ENCODE peak calls at places on chromosomes 11 and 22, in seven cellular contexts. B is body of pancreas, D is GM12878, Z is HepG2, V is HCT116, W is heart left ventricle, A is right lobe of liver. F is an unnamed sample.

GRCh38 chr22:48517039-48518030 is 1310.3 kb downstream of the BRD1 start:
- ATAC-seq in W (no peak), A (peak; percentile 7), V (peak; percentile 73), B (no peak), D (no peak), Z (peak; percentile 83), F (no peak)

GRCh38 chr22:37172266-37173245 is 15.5 kb downstream of the C1QTNF6 start:
- ATAC-seq in D (no peak), V (no peak), Z (no peak), W (no peak), A (no peak), B (no peak), F (no peak)

GRCh38 chr22:24157783-24158170 is 23.5 kb upstream of the SUSD2 start:
- ATAC-seq in D (no peak), A (no peak), W (no peak), Z (no peak), V (no peak), B (no peak), F (no peak)

GRCh38 chr11:66595245-66595904 is 2.4 kb downstream of the CCS start:
- ATAC-seq in Z (no peak), B (no peak), A (no peak), W (peak; percentile 47), D (peak; percentile 10), V (no peak), F (no peak)

GRCh38 chr11:14054708-14055107 is 92.2 kb downstream of the SPON1 start:
- ATAC-seq in D (no peak), B (peak; percentile 56), Z (no peak), W (peak; percentile 80), V (no peak), A (no peak), F (peak; percentile 53)

GRCh38 chr11:27390318-27390958 is 27.4 kb upstream of the CCDC34 start:
- ATAC-seq in V (peak; percentile 44), A (peak; percentile 39), D (peak; percentile 49), W (no peak), B (no peak), Z (no peak), F (no peak)

GRCh38 chr11:134668796-134669195 is 256.8 kb upstream of the B3GAT1 start:
- ATAC-seq in D (no peak), W (no peak), A (no peak), V (no peak), Z (no peak), B (no peak), F (no peak)

GRCh38 chr11:111851636-111852035 is 19.7 kb downstream of the ALG9 start:
- ATAC-seq in A (peak; percentile 83), B (no peak), D (no peak), W (no peak), Z (no peak), V (peak; percentile 47), F (no peak)

GRCh38 chr22:40671369-40671768 is 7.9 kb upstream of the MCHR1 start:
- ATAC-seq in V (no peak), W (no peak), B (no peak), D (no peak), Z (no peak), A (no peak), F (no peak)

GRCh38 chr11:86571273-86571948 is 101.0 kb downstream of the ME3 start:
- ATAC-seq in D (peak; percentile 78), V (peak; percentile 98), Z (peak; percentile 100), A (peak; percentile 66), B (no peak), W (no peak), F (no peak)

GRCh38 chr11:33214187-33214586 is 43.0 kb upstream of the HIPK3 start:
- ATAC-seq in D (no peak), A (no peak), Z (no peak), B (no peak), V (no peak), W (no peak), F (no peak)

GRCh38 chr11:132402056-132402684 is 1031.8 kb downstream of the NTM start:
- ATAC-seq in W (peak; percentile 93), D (peak; percentile 100), B (no peak), V (no peak), A (peak; percentile 91), Z (peak; percentile 80), F (no peak)

GRCh38 chr11:94794287-94795168 is 26.4 kb downstream of the AMOTL1 start:
- ATAC-seq in D (no peak), V (peak; percentile 78), Z (no peak), A (peak; percentile 84), B (peak; percentile 87), W (peak; percentile 94), F (peak; percentile 77)

GRCh38 chr22:44648821-44649566 is 53.0 kb upstream of the PRR5 start:
- ATAC-seq in D (no peak), A (peak; percentile 79), Z (peak; percentile 29), W (peak; percentile 73), V (no peak), B (peak; percentile 18), F (peak; percentile 86)

DNA sequence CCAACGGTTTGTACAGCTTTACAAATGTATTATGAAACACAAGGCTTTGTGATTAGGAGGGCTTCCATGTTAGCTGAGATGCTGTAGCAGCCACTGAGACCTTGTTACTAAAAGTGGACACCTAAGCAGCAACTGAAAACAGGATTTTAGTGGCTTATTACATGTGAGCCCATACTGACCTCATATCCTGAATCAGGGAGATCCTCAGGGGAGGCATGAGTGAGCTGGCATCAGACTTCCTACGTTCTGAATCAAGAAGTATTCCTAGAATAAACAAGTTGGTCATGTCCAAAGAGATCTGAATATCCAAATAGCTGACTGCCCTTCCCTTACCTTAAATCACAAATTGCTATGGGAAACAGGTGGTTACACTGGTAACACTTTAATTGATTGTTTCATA is 59.1 kb upstream of the SCUBE2 start:
- ATAC-seq in W (no peak), Z (no peak), B (no peak), V (no peak), D (no peak), A (no peak), F (no peak)
- H3K36me3 ChIP-seq in W (peaks cover 32% of the 10 kb centered on the region), Z (peaks cover 30% of the 10 kb centered on the region), B (peaks cover 12% of the 10 kb centered on the region), V (peaks cover 19% of the 10 kb centered on the region), D (peaks cover 1% of the 10 kb centered on the region), A (peaks cover 7% of the 10 kb centered on the region), F (peaks cover 95% of the 10 kb centered on the region)

GRCh38 chr11:64848779-64849599 is 4.5 kb upstream of the CDC42BPG start:
- ATAC-seq in A (peak; percentile 75), V (no peak), D (peak; percentile 1), B (peak; percentile 20), Z (peak; percentile 38), W (no peak), F (no peak)
- H3K4me1 ChIP-seq in A (no peaks in the 10 kb centered on the region), V (peaks cover 92% of the 10 kb centered on the region), D (peaks cover 70% of the 10 kb centered on the region), B (peaks cover 34% of the 10 kb centered on the region), Z (peaks cover 58% of the 10 kb centered on the region), W (peaks cover 39% of the 10 kb centered on the region), F (peaks cover 82% of the 10 kb centered on the region)

GRCh38 chr11:72102946-72103753 is at the start of gene LAMTOR1:
- ATAC-seq in D (peak; percentile 97), V (peak; percentile 95), Z (peak; percentile 90), B (peak; percentile 99), W (peak; percentile 98), A (peak; percentile 97), F (peak; percentile 99)
- TF ChIP-seq POLR2A in D (peak; percentile 94), V (no peak), Z (peak; percentile 77), B (peak; percentile 83), W (no peak), A (peak; percentile 81), F (peak; percentile 71)

DNA sequence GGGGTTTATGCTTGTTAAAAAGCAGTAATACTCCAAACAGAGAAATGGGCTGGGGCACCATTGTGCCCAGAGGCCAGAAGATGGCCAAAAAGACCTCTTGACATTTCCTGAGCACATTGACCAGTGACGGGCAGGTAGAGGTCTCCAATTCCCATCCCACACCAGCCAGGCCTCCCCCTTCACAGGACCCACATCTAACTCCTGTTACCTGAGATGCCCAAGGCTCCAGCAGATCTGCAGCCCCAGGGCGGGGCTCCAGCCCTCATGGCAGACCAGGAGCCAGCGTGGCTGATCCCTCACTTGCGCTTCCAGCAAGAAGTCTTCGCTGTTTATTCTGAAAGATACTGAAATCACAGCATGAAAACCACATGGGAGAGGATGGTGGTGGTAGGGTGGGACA is 9.0 kb downstream of the TMPRSS5 start:
- ATAC-seq in V (no peak), Z (no peak), W (no peak), A (no peak), B (no peak), D (no peak), F (no peak)
- H3K36me3 ChIP-seq in V (no peaks in the 10 kb centered on the region), Z (no peaks in the 10 kb centered on the region), W (no peaks in the 10 kb centered on the region), A (no peaks in the 10 kb centered on the region), B (no peaks in the 10 kb centered on the region), D (no peaks in the 10 kb centered on the region), F (peaks cover 34% of the 10 kb centered on the region)

GRCh38 chr11:96389604-96390402 is at the start of the genes CCDC82 and JRKL:
- ATAC-seq in D (peak; percentile 94), B (peak; percentile 98), A (peak; percentile 100), Z (peak; percentile 97), V (peak; percentile 94), W (peak; percentile 100), F (peak; percentile 99)
- H3K4me1 ChIP-seq in D (no peaks in the 10 kb centered on the region), B (peaks cover 24% of the 10 kb centered on the region), A (no peaks in the 10 kb centered on the region), Z (peaks cover 51% of the 10 kb centered on the region), V (peaks cover 17% of the 10 kb centered on the region), W (peaks cover 4% of the 10 kb centered on the region), F (peaks cover 7% of the 10 kb centered on the region)

F was measured in gastroesophageal sphincter.